ENCODE peak calls at places on chromosomes 7 and 10, in five cellular contexts. R, M, O, K and W are unnamed samples.

GRCh38 chr10:29725133-29725720 is 90.5 kb upstream of the SVIL start:
- DNase-seq in K (peak; percentile 45), R (no peak), O (no peak), M (no peak), W (no peak)

GRCh38 chr10:132206377-132206745 is 19.6 kb downstream of the DPYSL4 start:
- DNase-seq in O (no peak), K (no peak), R (no peak), M (no peak), W (no peak)

GRCh38 chr10:130737622-130738021 is 573.9 kb downstream of the TCERG1L start:
- DNase-seq in O (no peak), K (peak; percentile 30), M (no peak), R (no peak), W (no peak)

GRCh38 chr10:24784923-24785322 is 61.2 kb upstream of the ARHGAP21 start:
- DNase-seq in K (no peak), O (no peak), R (peak; percentile 38), M (no peak), W (no peak)

GRCh38 chr7:90760892-90761291 is 164.8 kb downstream of the CDK14 start:
- DNase-seq in R (no peak), O (no peak), M (no peak), K (no peak), W (no peak)

GRCh38 chr10:14562197-14562596 is 212.5 kb downstream of the FAM107B start:
- DNase-seq in M (no peak), R (no peak), O (no peak), K (no peak), W (no peak)

GRCh38 chr10:6024334-6024682 is 37.9 kb downstream of the IL2RA start:
- DNase-seq in R (no peak), O (no peak), M (no peak), K (no peak), W (no peak)

GRCh38 chr7:90825779-90826178 is 229.7 kb downstream of the CDK14 start:
- DNase-seq in R (no peak), M (no peak), O (no peak), K (no peak), W (no peak)

GRCh38 chr7:39589323-39590111 is 23.3 kb downstream of the YAE1 start:
- DNase-seq in R (no peak), K (no peak), O (peak; percentile 62), M (peak; percentile 46), W (peak; percentile 49)

GRCh38 chr10:11163990-11164805 is 146.5 kb downstream of the CELF2 start:
- DNase-seq in O (no peak), M (no peak), K (no peak), R (no peak), W (no peak)

GRCh38 chr7:99021941-99022560 is 121.9 kb downstream of the SMURF1 start:
- DNase-seq in K (no peak), R (no peak), O (no peak), M (no peak), W (no peak)

GRCh38 chr10:1685671-1686450 is 51.5 kb downstream of the ADARB2 start:
- DNase-seq in M (no peak), R (no peak), K (no peak), O (no peak), W (no peak)

GRCh38 chr7:78983483-78983882 is 470.0 kb downstream of the MAGI2 start:
- DNase-seq in O (no peak), K (no peak), M (no peak), R (no peak), W (no peak)

GRCh38 chr10:132465193-132465888 is 68.3 kb downstream of the PWWP2B start:
- DNase-seq in K (no peak), O (no peak), R (no peak), M (no peak), W (no peak)

GRCh38 chr10:119305860-119306513 is 98.6 kb downstream of the GRK5 start:
- DNase-seq in R (peak; percentile 87), M (peak; percentile 99), O (no peak), K (no peak), W (peak; percentile 88)

GRCh38 chr7:74312418-74313021 is 23.3 kb downstream of the CLIP2 start:
- DNase-seq in M (no peak), R (peak; percentile 97), O (peak; percentile 30), K (no peak), W (no peak)

GRCh38 chr10:132698211-132698751 is 87.7 kb downstream of the NKX6-2 start:
- DNase-seq in R (no peak), M (no peak), K (no peak), O (no peak), W (no peak)

GRCh38 chr7:98399903-98400537 is 870 bp downstream of the BAIAP2L1 start:
- DNase-seq in R (no peak), M (no peak), O (no peak), K (no peak), W (no peak)

GRCh38 chr10:100163704-100164621 is 21.9 kb downstream of the ERLIN1 start:
- DNase-seq in O (no peak), K (no peak), M (peak; percentile 40), R (no peak), W (no peak)

GRCh38 chr10:86345296-86346168 is 21.1 kb downstream of the GRID1 start:
- DNase-seq in R (peak; percentile 73), O (no peak), M (no peak), K (no peak), W (no peak)

GRCh38 chr7:66894463-66895080 is 26.5 kb upstream of the TMEM248 start:
- DNase-seq in O (peak; percentile 54), R (peak; percentile 4), M (no peak), K (peak; percentile 43), W (no peak)

GRCh38 chr7:148650232-148650858 is 48.4 kb upstream of the CUL1 start:
- DNase-seq in O (no peak), M (peak; percentile 47), K (no peak), R (peak; percentile 19), W (no peak)

GRCh38 chr10:77837248-77837924 is 89.2 kb downstream of the DLG5 start:
- DNase-seq in R (peak; percentile 12), O (peak; percentile 42), M (no peak), K (peak; percentile 52), W (peak; percentile 34)

GRCh38 chr10:63862860-63863259 is 341.7 kb downstream of the REEP3 start:
- DNase-seq in K (no peak), M (no peak), O (no peak), R (no peak), W (no peak)

GRCh38 chr7:41170466-41170865 is 532.4 kb downstream of the INHBA start:
- DNase-seq in O (no peak), K (no peak), M (no peak), R (no peak), W (no peak)

GRCh38 chr7:45601816-45602540 is 27.8 kb downstream of the ADCY1 start:
- DNase-seq in M (no peak), K (no peak), R (no peak), O (peak; percentile 13), W (no peak)

GRCh38 chr7:138324905-138325304 is 135.2 kb upstream of the TRIM24 start:
- DNase-seq in K (no peak), M (no peak), O (peak; percentile 36), R (no peak), W (no peak)